ENCODE peak calls at places on chromosomes 1 and 21, in ten cellular contexts. U is heart left ventricle; G is tibial artery; V is transverse colon; H is skeletal muscle cell; Z is CD8-positive, alpha-beta T cell; C is OCI-LY7; Q is dorsolateral prefrontal cortex; T is naive thymus-derived CD4-positive, alpha-beta T cell; A is CD4-positive, alpha-beta memory T cell. K is an unnamed sample.

GRCh38 chr1:164623805-164624204 is 64.8 kb downstream of the PBX1 start:
- DNase-seq in C (no peak), A (no peak), G (no peak), Z (no peak), U (no peak), Q (no peak), V (no peak), H (no peak), T (no peak), K (no peak)

GRCh38 chr1:26084844-26085243 is 17.4 kb upstream of the TRIM63 start:
- DNase-seq in U (no peak), Q (no peak), A (no peak), Z (no peak), T (no peak), H (no peak), V (no peak), G (no peak), C (no peak), K (no peak)

GRCh38 chr1:81549588-81550127 is 251.1 kb upstream of the ADGRL2 start:
- DNase-seq in G (no peak), Z (no peak), U (no peak), H (no peak), Q (no peak), V (no peak), T (no peak), C (peak), A (no peak), K (no peak)

GRCh38 chr1:6111571-6111970 is 65.9 kb downstream of the KCNAB2 start:
- DNase-seq in U (no peak), C (no peak), A (no peak), Q (no peak), T (no peak), Z (no peak), V (no peak), G (no peak), H (no peak), K (no peak)

GRCh38 chr1:35047188-35047858 is 15.6 kb upstream of the ZMYM6 start:
- DNase-seq in U (no peak), Z (no peak), A (no peak), C (no peak), T (no peak), V (no peak), G (no peak), H (peak), Q (no peak), K (peak)

GRCh38 chr1:108826081-108826635 is 30.7 kb downstream of the AKNAD1 start:
- DNase-seq in V (no peak), H (no peak), T (no peak), Z (no peak), G (no peak), U (no peak), C (no peak), Q (no peak), A (no peak), K (no peak)

GRCh38 chr1:32316906-32317282 is 19.1 kb downstream of the MARCKSL1 start:
- DNase-seq in T (no peak), A (no peak), C (peak), U (no peak), Z (no peak), Q (no peak), H (no peak), V (no peak), G (no peak), K (no peak)

GRCh38 chr1:8343464-8344001 is 25.6 kb downstream of the SLC45A1 start:
- DNase-seq in V (peak), U (no peak), C (no peak), G (peak), T (no peak), Z (no peak), A (no peak), Q (no peak), H (peak), K (peak)

GRCh38 chr1:195763907-195764183 is 844.4 kb downstream of the KCNT2 start:
- DNase-seq in U (no peak), H (no peak), A (no peak), Q (no peak), V (no peak), T (no peak), Z (no peak), C (no peak), G (no peak), K (no peak)

GRCh38 chr1:12778061-12778460 is 4.5 kb downstream of the PRAMEF12 start:
- DNase-seq in Q (no peak), G (no peak), C (no peak), T (no peak), U (no peak), V (no peak), A (no peak), Z (no peak), H (no peak), K (no peak)

GRCh38 chr1:81142099-81142776 is 658.5 kb upstream of the ADGRL2 start:
- DNase-seq in V (no peak), H (peak), G (no peak), Q (no peak), C (no peak), A (no peak), U (no peak), T (no peak), Z (no peak), K (peak)

GRCh38 chr21:33325222-33326067 is 675 bp downstream of the IFNAR1 start:
- DNase-seq in C (peak), G (peak), H (no peak), Q (peak), A (peak), U (peak), Z (peak), V (peak), T (peak), K (peak)

GRCh38 chr1:88650676-88651418 is 33.2 kb upstream of the PKN2 start:
- DNase-seq in T (no peak), Z (no peak), Q (no peak), C (no peak), A (no peak), G (no peak), V (no peak), H (peak), U (no peak), K (peak)

GRCh38 chr1:119779869-119780356 is 11.2 kb upstream of the HMGCS2 start:
- DNase-seq in V (peak), U (no peak), G (no peak), H (no peak), Q (no peak), A (no peak), Z (no peak), C (no peak), T (no peak), K (no peak)

GRCh38 chr1:192732787-192733186 is 76.1 kb upstream of the RGS2 start:
- DNase-seq in V (no peak), H (no peak), A (no peak), T (no peak), U (no peak), G (no peak), C (peak), Z (no peak), Q (no peak), K (no peak)

GRCh38 chr1:147204080-147204479 is 21.1 kb downstream of the FMO5 start:
- DNase-seq in A (no peak), H (no peak), V (no peak), T (no peak), G (no peak), C (peak), Q (no peak), Z (no peak), U (no peak), K (no peak)

GRCh38 chr1:61742620-61743431 is 546 bp downstream of the PATJ start:
- DNase-seq in T (no peak), U (peak), V (peak), Q (peak), C (no peak), G (peak), H (no peak), Z (no peak), A (no peak), K (no peak)

GRCh38 chr1:185373813-185374524 is 56.9 kb upstream of the IVNS1ABP start:
- DNase-seq in Z (no peak), T (no peak), V (no peak), C (no peak), U (no peak), H (peak), G (no peak), Q (no peak), A (no peak), K (no peak)

GRCh38 chr1:195591917-195592672 is 1016.1 kb downstream of the KCNT2 start:
- DNase-seq in G (no peak), C (no peak), Z (no peak), U (no peak), A (no peak), H (peak), T (no peak), V (no peak), Q (no peak), K (peak)

GRCh38 chr1:161827786-161828185 is 61.7 kb downstream of the ATF6 start:
- DNase-seq in A (no peak), Z (no peak), T (no peak), V (no peak), G (no peak), H (no peak), C (no peak), U (no peak), Q (no peak), K (no peak)

DNA sequence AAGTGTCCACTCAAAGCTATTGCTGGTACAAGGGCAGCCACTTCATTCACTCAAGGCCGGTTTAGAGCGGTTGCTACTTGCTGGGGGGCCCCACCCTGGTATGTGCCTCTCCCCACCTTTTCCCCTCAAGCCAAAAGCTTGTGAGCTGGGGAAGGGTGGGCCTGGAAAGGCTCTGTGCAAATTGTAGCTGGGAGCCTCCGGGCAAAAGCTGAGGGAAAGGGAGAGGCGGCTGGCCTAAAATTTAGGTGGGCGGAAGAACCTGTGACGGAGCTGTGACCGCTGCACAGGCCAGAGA is 306 bp upstream of the SH3D21 start:
- DNase-seq in A (no peak), Q (no peak), Z (no peak), U (no peak), V (peak), G (no peak), C (no peak), T (no peak), H (no peak), K (no peak)
- H3K4me3 ChIP-seq in A (no peak), Q (peak), Z (peak), U (peak), V (peak), G (peak), C (peak), T (no peak), H (no peak), K (no peak)

DNA sequence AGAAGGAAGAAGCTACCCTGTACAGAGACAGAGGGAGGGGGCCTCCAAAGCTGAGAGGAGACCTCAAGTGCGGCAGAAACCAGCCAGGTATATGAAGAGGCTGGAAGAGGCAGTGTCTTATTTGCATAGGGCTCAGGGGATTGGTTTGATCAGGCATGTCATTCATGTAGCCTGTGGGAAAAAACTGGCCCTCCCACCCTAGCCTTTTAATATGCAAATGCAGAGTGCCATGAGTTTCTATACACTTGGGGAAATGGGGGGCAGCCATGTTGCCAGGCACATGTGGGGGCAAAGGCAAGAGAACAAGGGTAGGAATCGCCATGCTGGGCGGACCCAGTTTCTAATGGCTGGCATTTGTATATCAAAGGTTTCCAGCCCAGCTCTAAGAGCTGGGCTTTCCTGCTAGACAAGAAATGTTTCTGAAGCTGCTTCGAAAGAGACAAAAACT is 172.7 kb downstream of the RASAL2 start:
- DNase-seq in H (no peak), U (no peak), Z (no peak), A (no peak), C (no peak), T (no peak), G (no peak), V (no peak), Q (no peak), K (no peak)
- H3K4me3 ChIP-seq in H (no peak), U (no peak), Z (no peak), A (no peak), C (no peak), T (no peak), G (no peak), V (no peak), Q (no peak), K (no peak)

GRCh38 chr1:59266180-59266926 is 30.5 kb upstream of the FGGY start:
- DNase-seq in V (no peak), T (no peak), Z (no peak), Q (no peak), H (no peak), C (peak), A (no peak), U (no peak), G (no peak), K (no peak)
- H3K4me3 ChIP-seq in V (no peak), T (no peak), Z (no peak), Q (no peak), H (no peak), C (no peak), A (no peak), U (no peak), G (no peak), K (no peak)

DNA sequence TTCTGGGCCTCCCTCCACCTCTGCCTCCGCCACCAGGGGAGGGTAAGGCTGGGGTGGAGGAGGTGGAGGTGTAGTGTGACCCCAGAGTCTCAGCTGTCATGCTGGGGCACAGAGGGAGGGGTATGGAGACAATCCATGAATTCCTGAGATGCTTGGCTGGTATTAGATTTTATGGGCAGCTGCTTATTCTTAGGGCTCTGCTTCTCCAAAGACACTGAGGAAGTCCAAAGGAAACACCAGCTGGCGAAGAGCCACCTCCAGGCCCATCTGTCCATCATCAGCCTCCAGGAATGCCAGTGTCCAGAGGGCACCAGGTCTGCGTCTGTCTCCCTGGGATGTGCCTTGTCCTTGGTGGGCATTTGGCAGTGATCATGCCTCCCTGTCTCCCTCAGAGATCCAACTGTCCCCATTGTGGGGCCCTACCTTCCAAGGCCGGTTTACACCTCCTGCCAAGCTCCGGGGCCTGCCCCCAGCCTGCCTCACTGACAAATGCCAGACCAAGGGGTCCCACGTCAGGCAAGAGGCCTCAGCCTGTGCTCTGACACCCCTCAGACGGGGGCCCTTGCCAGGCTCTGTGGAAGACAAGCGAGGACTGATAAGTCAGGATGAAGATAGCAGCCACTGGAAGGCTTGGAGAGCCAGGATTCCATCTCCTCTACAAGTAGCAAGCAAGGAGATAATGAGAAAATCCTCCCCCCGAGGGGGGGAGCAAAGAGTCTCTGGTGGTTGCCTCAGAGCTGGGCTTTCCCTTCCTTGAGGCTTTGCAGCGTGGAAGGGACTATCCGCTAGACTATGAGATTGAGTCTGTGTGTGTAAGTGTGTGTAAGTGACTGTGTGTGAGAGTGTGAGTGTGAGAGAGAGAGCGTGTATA is 1.6 kb downstream of the TNNI1 start:
- DNase-seq in C (no peak), G (no peak), Z (no peak), U (peak), V (no peak), T (no peak), A (no peak), H (peak), Q (no peak), K (no peak)
- H3K4me3 ChIP-seq in C (no peak), G (no peak), Z (no peak), U (no peak), V (no peak), T (no peak), A (no peak), H (peak), Q (no peak), K (no peak)

GRCh38 chr1:17118706-17119075 is 560 bp downstream of the PADI2 start:
- DNase-seq in Z (no peak), G (no peak), Q (no peak), A (no peak), U (no peak), H (no peak), V (no peak), C (no peak), T (no peak), K (no peak)
- H3K4me3 ChIP-seq in Z (peak), G (peak), Q (peak), A (no peak), U (peak), H (peak), V (peak), C (peak), T (no peak), K (peak)

GRCh38 chr1:22643381-22643780 is at the start of gene C1QC:
- DNase-seq in C (no peak), Q (peak), Z (no peak), T (no peak), H (no peak), V (peak), U (peak), A (no peak), G (peak), K (no peak)
- H3K4me3 ChIP-seq in C (no peak), Q (peak), Z (no peak), T (no peak), H (no peak), V (peak), U (peak), A (no peak), G (peak), K (no peak)

GRCh38 chr1:63555480-63555879 is 32.2 kb downstream of the EFCAB7 start:
- DNase-seq in A (no peak), Q (no peak), V (no peak), C (no peak), G (no peak), T (no peak), Z (no peak), H (no peak), U (no peak), K (no peak)

GRCh38 chr1:63559357-63559756 is 33.9 kb upstream of the PGM1 start:
- DNase-seq in A (no peak), G (no peak), H (no peak), U (no peak), Q (no peak), Z (no peak), T (no peak), V (no peak), C (no peak), K (no peak)

GRCh38 chr1:63557365-63557987 is 34.2 kb downstream of the EFCAB7 start:
- DNase-seq in H (peak), G (no peak), V (peak), C (peak), Z (no peak), U (no peak), Q (peak), T (peak), A (no peak), K (no peak)
- H3K4me3 ChIP-seq in H (no peak), G (no peak), V (no peak), C (no peak), Z (no peak), U (no peak), Q (no peak), T (no peak), A (no peak), K (no peak)

K was measured in retinal pigment epithelial cell.